ENCODE peak calls at places on chromosomes 16 and 17, in five cellular contexts. One of them, this sample, is unnamed.

GRCh38 chr17:20063665-20064648 is 54.8 kb downstream of the SPECC1 start:
- DNase-seq in fibroblast of villous mesenchyme: peak; percentile 82
- DNase-seq in activated B cell treated with CpG ODN at 0.5 μM for 24 hours: no peak
- DNase-seq in AG09309: peak; percentile 83
- DNase-seq in cardiac fibroblast: peak; percentile 94
- DNase-seq in this sample: no peak

GRCh38 chr17:54968954-54969400 is 412 bp downstream of the STXBP4 start:
- DNase-seq in fibroblast of villous mesenchyme: peak; percentile 55
- DNase-seq in activated B cell treated with CpG ODN at 0.5 μM for 24 hours: no peak
- DNase-seq in AG09309: no peak
- DNase-seq in cardiac fibroblast: peak; percentile 55
- DNase-seq in this sample: no peak

GRCh38 chr17:79834575-79835469 is 4.4 kb downstream of the CBX4 start:
- DNase-seq in fibroblast of villous mesenchyme: no peak
- DNase-seq in activated B cell treated with CpG ODN at 0.5 μM for 24 hours: peak; percentile 45
- DNase-seq in AG09309: no peak
- DNase-seq in cardiac fibroblast: no peak
- DNase-seq in this sample: peak; percentile 76

GRCh38 chr16:79980650-79981521 is 380.3 kb upstream of the MAF start:
- DNase-seq in fibroblast of villous mesenchyme: no peak
- DNase-seq in activated B cell treated with CpG ODN at 0.5 μM for 24 hours: no peak
- DNase-seq in AG09309: no peak
- DNase-seq in cardiac fibroblast: no peak
- DNase-seq in this sample: no peak

GRCh38 chr16:46900464-46901235 is 16.5 kb downstream of the GPT2 start:
- DNase-seq in fibroblast of villous mesenchyme: no peak
- DNase-seq in activated B cell treated with CpG ODN at 0.5 μM for 24 hours: no peak
- DNase-seq in AG09309: no peak
- DNase-seq in cardiac fibroblast: no peak
- DNase-seq in this sample: no peak

GRCh38 chr16:89194340-89195311 is 5.7 kb downstream of the SLC22A31 start:
- DNase-seq in fibroblast of villous mesenchyme: no peak
- DNase-seq in activated B cell treated with CpG ODN at 0.5 μM for 24 hours: no peak
- DNase-seq in AG09309: no peak
- DNase-seq in cardiac fibroblast: no peak
- DNase-seq in this sample: no peak

GRCh38 chr16:71526111-71526998 is at the start of gene CHST4:
- DNase-seq in fibroblast of villous mesenchyme: peak; percentile 24
- DNase-seq in activated B cell treated with CpG ODN at 0.5 μM for 24 hours: no peak
- DNase-seq in AG09309: peak; percentile 7
- DNase-seq in cardiac fibroblast: peak; percentile 62
- DNase-seq in this sample: peak; percentile 48

GRCh38 chr17:74096456-74096855 is 107.0 kb upstream of the RPL38 start:
- DNase-seq in fibroblast of villous mesenchyme: no peak
- DNase-seq in activated B cell treated with CpG ODN at 0.5 μM for 24 hours: no peak
- DNase-seq in AG09309: no peak
- DNase-seq in cardiac fibroblast: no peak
- DNase-seq in this sample: no peak

GRCh38 chr17:34307110-34307509 is 12.1 kb upstream of the CCL8 start:
- DNase-seq in fibroblast of villous mesenchyme: peak; percentile 69
- DNase-seq in activated B cell treated with CpG ODN at 0.5 μM for 24 hours: no peak
- DNase-seq in AG09309: peak; percentile 70
- DNase-seq in cardiac fibroblast: peak; percentile 95
- DNase-seq in this sample: no peak

GRCh38 chr16:47019563-47019962 is 46.1 kb upstream of the DNAJA2 start:
- DNase-seq in fibroblast of villous mesenchyme: peak; percentile 14
- DNase-seq in activated B cell treated with CpG ODN at 0.5 μM for 24 hours: no peak
- DNase-seq in AG09309: no peak
- DNase-seq in cardiac fibroblast: peak; percentile 34
- DNase-seq in this sample: no peak

GRCh38 chr16:2044541-2044940 is 3.1 kb downstream of the NTHL1 start:
- DNase-seq in fibroblast of villous mesenchyme: no peak
- DNase-seq in activated B cell treated with CpG ODN at 0.5 μM for 24 hours: no peak
- DNase-seq in AG09309: no peak
- DNase-seq in cardiac fibroblast: no peak
- DNase-seq in this sample: no peak

GRCh38 chr16:75289189-75289588 is 37.8 kb upstream of the BCAR1 start:
- DNase-seq in fibroblast of villous mesenchyme: no peak
- DNase-seq in activated B cell treated with CpG ODN at 0.5 μM for 24 hours: no peak
- DNase-seq in AG09309: no peak
- DNase-seq in cardiac fibroblast: peak; percentile 60
- DNase-seq in this sample: no peak

GRCh38 chr17:48068491-48068961 is 20.4 kb downstream of the NFE2L1 start:
- DNase-seq in fibroblast of villous mesenchyme: peak; percentile 58
- DNase-seq in activated B cell treated with CpG ODN at 0.5 μM for 24 hours: no peak
- DNase-seq in AG09309: no peak
- DNase-seq in cardiac fibroblast: peak; percentile 77
- DNase-seq in this sample: no peak

GRCh38 chr17:72123964-72124791 is 3.4 kb downstream of the SOX9 start:
- DNase-seq in fibroblast of villous mesenchyme: no peak
- DNase-seq in activated B cell treated with CpG ODN at 0.5 μM for 24 hours: no peak
- DNase-seq in AG09309: no peak
- DNase-seq in cardiac fibroblast: no peak
- DNase-seq in this sample: no peak

GRCh38 chr17:7857724-7858486 is at the start of gene CYB5D1:
- DNase-seq in fibroblast of villous mesenchyme: peak; percentile 95
- DNase-seq in activated B cell treated with CpG ODN at 0.5 μM for 24 hours: peak; percentile 79
- DNase-seq in AG09309: peak; percentile 68
- DNase-seq in cardiac fibroblast: peak; percentile 97
- DNase-seq in this sample: peak; percentile 61

GRCh38 chr16:795580-796229 is 4.8 kb downstream of the GNG13 start:
- DNase-seq in fibroblast of villous mesenchyme: no peak
- DNase-seq in activated B cell treated with CpG ODN at 0.5 μM for 24 hours: no peak
- DNase-seq in AG09309: no peak
- DNase-seq in cardiac fibroblast: no peak
- DNase-seq in this sample: no peak
- TF ChIP-seq CTCF in fibroblast of villous mesenchyme: no peak
- TF ChIP-seq CTCF in activated B cell treated with CpG ODN at 0.5 μM for 24 hours: no peak
- TF ChIP-seq CTCF in AG09309: no peak
- TF ChIP-seq CTCF in cardiac fibroblast: no peak
- TF ChIP-seq CTCF in this sample: no peak

GRCh38 chr17:50697663-50698272 is 9.9 kb downstream of the ANKRD40 start:
- DNase-seq in fibroblast of villous mesenchyme: no peak
- DNase-seq in activated B cell treated with CpG ODN at 0.5 μM for 24 hours: no peak
- DNase-seq in AG09309: no peak
- DNase-seq in cardiac fibroblast: no peak
- DNase-seq in this sample: no peak
- TF ChIP-seq CTCF in fibroblast of villous mesenchyme: no peak
- TF ChIP-seq CTCF in activated B cell treated with CpG ODN at 0.5 μM for 24 hours: no peak
- TF ChIP-seq CTCF in AG09309: no peak
- TF ChIP-seq CTCF in cardiac fibroblast: no peak
- TF ChIP-seq CTCF in this sample: no peak

DNA sequence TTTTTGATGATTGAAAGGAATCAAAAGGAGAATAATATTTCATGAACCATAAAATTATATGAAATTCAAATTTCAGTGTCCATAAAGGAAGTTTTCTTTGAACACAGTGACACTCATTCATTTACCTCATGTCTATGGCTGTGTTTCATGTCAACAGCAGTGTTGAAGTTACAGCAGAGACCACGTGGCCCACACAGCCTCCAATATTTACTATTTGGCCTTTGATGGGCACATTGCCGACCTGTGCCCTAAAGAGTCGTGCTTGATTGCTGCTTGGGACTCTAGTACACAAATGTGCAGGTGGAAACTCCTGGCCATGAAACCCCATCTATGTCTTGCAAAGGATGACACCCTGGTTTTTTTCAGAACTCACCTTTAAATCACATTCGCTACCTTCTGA is 57.0 kb downstream of the CES1 start:
- DNase-seq in fibroblast of villous mesenchyme: no peak
- DNase-seq in activated B cell treated with CpG ODN at 0.5 μM for 24 hours: no peak
- DNase-seq in AG09309: no peak
- DNase-seq in cardiac fibroblast: no peak
- DNase-seq in this sample: no peak
- TF ChIP-seq CTCF in fibroblast of villous mesenchyme: no peak
- TF ChIP-seq CTCF in activated B cell treated with CpG ODN at 0.5 μM for 24 hours: no peak
- TF ChIP-seq CTCF in AG09309: no peak
- TF ChIP-seq CTCF in cardiac fibroblast: no peak
- TF ChIP-seq CTCF in this sample: no peak

GRCh38 chr16:84919267-84919666 is 92.1 kb downstream of the ZDHHC7 start:
- DNase-seq in fibroblast of villous mesenchyme: no peak
- DNase-seq in activated B cell treated with CpG ODN at 0.5 μM for 24 hours: no peak
- DNase-seq in AG09309: no peak
- DNase-seq in cardiac fibroblast: no peak
- DNase-seq in this sample: no peak
- TF ChIP-seq CTCF in fibroblast of villous mesenchyme: no peak
- TF ChIP-seq CTCF in activated B cell treated with CpG ODN at 0.5 μM for 24 hours: no peak
- TF ChIP-seq CTCF in AG09309: no peak
- TF ChIP-seq CTCF in cardiac fibroblast: no peak
- TF ChIP-seq CTCF in this sample: no peak